ENCODE peak calls at places on chromosomes 5 and 9, in nine cellular contexts. One of them, this sample, is unnamed.

GRCh38 chr5:73596705-73597328 is 29.2 kb upstream of the ARHGEF28 start:
- DNase-seq in Caco-2: no peak
- DNase-seq in AG04449: no peak
- DNase-seq in lung: no peak
- DNase-seq in GM06990: no peak
- DNase-seq in fibroblast of lung: peak
- DNase-seq in pancreas: no peak
- DNase-seq in heart left ventricle: no peak
- DNase-seq in foreskin fibroblast: peak
- DNase-seq in this sample: peak

GRCh38 chr5:133994990-133995333 is 9.8 kb downstream of the VDAC1 start:
- DNase-seq in fibroblast of lung: no peak
- DNase-seq in pancreas: no peak
- DNase-seq in AG04449: no peak
- DNase-seq in GM06990: no peak
- DNase-seq in heart left ventricle: no peak
- DNase-seq in lung: no peak
- DNase-seq in Caco-2: no peak
- DNase-seq in foreskin fibroblast: no peak
- DNase-seq in this sample: no peak

GRCh38 chr9:137237759-137238726 is 3.0 kb upstream of the TUBB4B start:
- DNase-seq in heart left ventricle: no peak
- DNase-seq in lung: no peak
- DNase-seq in AG04449: no peak
- DNase-seq in fibroblast of lung: no peak
- DNase-seq in foreskin fibroblast: no peak
- DNase-seq in Caco-2: no peak
- DNase-seq in pancreas: peak
- DNase-seq in GM06990: no peak
- DNase-seq in this sample: no peak

GRCh38 chr5:131081371-131081770 is 83.7 kb downstream of the HINT1 start:
- DNase-seq in heart left ventricle: no peak
- DNase-seq in fibroblast of lung: peak
- DNase-seq in AG04449: peak
- DNase-seq in foreskin fibroblast: peak
- DNase-seq in lung: no peak
- DNase-seq in GM06990: no peak
- DNase-seq in Caco-2: no peak
- DNase-seq in pancreas: no peak
- DNase-seq in this sample: peak

GRCh38 chr9:69785757-69786156 is 25.9 kb upstream of the PTAR1 start:
- DNase-seq in foreskin fibroblast: peak
- DNase-seq in fibroblast of lung: peak
- DNase-seq in GM06990: no peak
- DNase-seq in pancreas: no peak
- DNase-seq in Caco-2: no peak
- DNase-seq in AG04449: peak
- DNase-seq in lung: no peak
- DNase-seq in heart left ventricle: no peak
- DNase-seq in this sample: peak

GRCh38 chr5:176538505-176538806 is 1.3 kb upstream of the RNF44 start:
- DNase-seq in AG04449: no peak
- DNase-seq in GM06990: no peak
- DNase-seq in lung: no peak
- DNase-seq in fibroblast of lung: no peak
- DNase-seq in pancreas: no peak
- DNase-seq in foreskin fibroblast: peak
- DNase-seq in heart left ventricle: peak
- DNase-seq in Caco-2: no peak
- DNase-seq in this sample: no peak

GRCh38 chr5:180742727-180743126 is 2.9 kb upstream of the OR2Y1 start:
- DNase-seq in foreskin fibroblast: no peak
- DNase-seq in lung: no peak
- DNase-seq in AG04449: no peak
- DNase-seq in GM06990: no peak
- DNase-seq in fibroblast of lung: no peak
- DNase-seq in heart left ventricle: no peak
- DNase-seq in Caco-2: no peak
- DNase-seq in pancreas: no peak
- DNase-seq in this sample: no peak

GRCh38 chr9:14779566-14780022 is 57.1 kb upstream of the CER1 start:
- DNase-seq in fibroblast of lung: peak
- DNase-seq in Caco-2: no peak
- DNase-seq in foreskin fibroblast: peak
- DNase-seq in AG04449: no peak
- DNase-seq in heart left ventricle: no peak
- DNase-seq in GM06990: no peak
- DNase-seq in pancreas: no peak
- DNase-seq in lung: no peak
- DNase-seq in this sample: no peak

GRCh38 chr5:134245692-134246091 is 19.8 kb upstream of the PPP2CA start:
- DNase-seq in GM06990: no peak
- DNase-seq in heart left ventricle: no peak
- DNase-seq in AG04449: no peak
- DNase-seq in pancreas: no peak
- DNase-seq in lung: no peak
- DNase-seq in Caco-2: no peak
- DNase-seq in foreskin fibroblast: no peak
- DNase-seq in fibroblast of lung: no peak
- DNase-seq in this sample: peak

GRCh38 chr5:169650701-169651331 is 13.7 kb downstream of the DOCK2 start:
- DNase-seq in pancreas: no peak
- DNase-seq in foreskin fibroblast: peak
- DNase-seq in fibroblast of lung: peak
- DNase-seq in GM06990: peak
- DNase-seq in lung: no peak
- DNase-seq in Caco-2: no peak
- DNase-seq in heart left ventricle: no peak
- DNase-seq in AG04449: peak
- DNase-seq in this sample: peak

GRCh38 chr5:39079147-39079546 is 4.9 kb upstream of the RICTOR start:
- DNase-seq in GM06990: no peak
- DNase-seq in heart left ventricle: no peak
- DNase-seq in foreskin fibroblast: peak
- DNase-seq in pancreas: no peak
- DNase-seq in AG04449: no peak
- DNase-seq in fibroblast of lung: no peak
- DNase-seq in Caco-2: no peak
- DNase-seq in lung: no peak
- DNase-seq in this sample: no peak

GRCh38 chr5:130652178-130652577 is 512.9 kb downstream of the HINT1 start:
- DNase-seq in GM06990: no peak
- DNase-seq in pancreas: no peak
- DNase-seq in AG04449: peak
- DNase-seq in Caco-2: no peak
- DNase-seq in foreskin fibroblast: peak
- DNase-seq in heart left ventricle: no peak
- DNase-seq in lung: no peak
- DNase-seq in fibroblast of lung: peak
- DNase-seq in this sample: peak

GRCh38 chr9:122097679-122098315 is 4.7 kb upstream of the TTLL11 start:
- DNase-seq in foreskin fibroblast: peak
- DNase-seq in AG04449: no peak
- DNase-seq in GM06990: no peak
- DNase-seq in lung: no peak
- DNase-seq in heart left ventricle: no peak
- DNase-seq in fibroblast of lung: peak
- DNase-seq in pancreas: no peak
- DNase-seq in Caco-2: no peak
- DNase-seq in this sample: no peak

GRCh38 chr9:34218452-34218851 is 39.6 kb downstream of the UBAP1 start:
- DNase-seq in AG04449: peak
- DNase-seq in GM06990: no peak
- DNase-seq in pancreas: no peak
- DNase-seq in lung: no peak
- DNase-seq in heart left ventricle: no peak
- DNase-seq in Caco-2: no peak
- DNase-seq in foreskin fibroblast: no peak
- DNase-seq in fibroblast of lung: no peak
- DNase-seq in this sample: no peak

GRCh38 chr5:153458266-153458665 is 32.2 kb upstream of the GRIA1 start:
- DNase-seq in foreskin fibroblast: no peak
- DNase-seq in fibroblast of lung: no peak
- DNase-seq in heart left ventricle: no peak
- DNase-seq in GM06990: no peak
- DNase-seq in Caco-2: no peak
- DNase-seq in lung: no peak
- DNase-seq in AG04449: no peak
- DNase-seq in pancreas: no peak
- DNase-seq in this sample: no peak

GRCh38 chr9:89591291-89592200 is 13.3 kb upstream of the GADD45G start:
- DNase-seq in AG04449: no peak
- DNase-seq in heart left ventricle: no peak
- DNase-seq in fibroblast of lung: no peak
- DNase-seq in pancreas: no peak
- DNase-seq in lung: peak
- DNase-seq in GM06990: no peak
- DNase-seq in foreskin fibroblast: no peak
- DNase-seq in Caco-2: no peak
- DNase-seq in this sample: no peak

GRCh38 chr9:5442400-5443011 is 4.8 kb upstream of the PLGRKT start:
- DNase-seq in Caco-2: peak
- DNase-seq in pancreas: peak
- DNase-seq in lung: no peak
- DNase-seq in fibroblast of lung: peak
- DNase-seq in AG04449: no peak
- DNase-seq in GM06990: no peak
- DNase-seq in heart left ventricle: no peak
- DNase-seq in foreskin fibroblast: peak
- DNase-seq in this sample: peak

GRCh38 chr5:43192558-43193170 is 639 bp downstream of the NIM1K start:
- DNase-seq in foreskin fibroblast: peak
- DNase-seq in heart left ventricle: peak
- DNase-seq in fibroblast of lung: peak
- DNase-seq in GM06990: peak
- DNase-seq in pancreas: peak
- DNase-seq in AG04449: no peak
- DNase-seq in Caco-2: no peak
- DNase-seq in lung: no peak
- DNase-seq in this sample: peak

GRCh38 chr5:43191740-43192557 is at the start of gene NIM1K:
- DNase-seq in Caco-2: peak
- DNase-seq in fibroblast of lung: peak
- DNase-seq in foreskin fibroblast: peak
- DNase-seq in lung: peak
- DNase-seq in heart left ventricle: peak
- DNase-seq in GM06990: peak
- DNase-seq in pancreas: peak
- DNase-seq in AG04449: no peak
- DNase-seq in this sample: peak

GRCh38 chr5:43193171-43193951 is 1.3 kb downstream of the NIM1K start:
- DNase-seq in heart left ventricle: no peak
- DNase-seq in Caco-2: no peak
- DNase-seq in fibroblast of lung: peak
- DNase-seq in foreskin fibroblast: peak
- DNase-seq in GM06990: no peak
- DNase-seq in AG04449: peak
- DNase-seq in lung: peak
- DNase-seq in pancreas: no peak
- DNase-seq in this sample: peak

GRCh38 chr5:43195670-43196265 is 3.7 kb downstream of the NIM1K start:
- DNase-seq in AG04449: no peak
- DNase-seq in heart left ventricle: no peak
- DNase-seq in fibroblast of lung: no peak
- DNase-seq in Caco-2: no peak
- DNase-seq in GM06990: no peak
- DNase-seq in foreskin fibroblast: no peak
- DNase-seq in pancreas: no peak
- DNase-seq in lung: no peak
- DNase-seq in this sample: no peak

GRCh38 chr5:43193952-43194321 is 1.9 kb downstream of the NIM1K start:
- DNase-seq in foreskin fibroblast: no peak
- DNase-seq in Caco-2: no peak
- DNase-seq in heart left ventricle: no peak
- DNase-seq in pancreas: no peak
- DNase-seq in lung: no peak
- DNase-seq in GM06990: no peak
- DNase-seq in AG04449: no peak
- DNase-seq in fibroblast of lung: no peak
- DNase-seq in this sample: no peak
- H3K4me3 ChIP-seq in foreskin fibroblast: peak
- H3K4me3 ChIP-seq in Caco-2: no peak
- H3K4me3 ChIP-seq in heart left ventricle: peak
- H3K4me3 ChIP-seq in pancreas: no peak
- H3K4me3 ChIP-seq in lung: no peak
- H3K4me3 ChIP-seq in GM06990: no peak
- H3K4me3 ChIP-seq in AG04449: peak
- H3K4me3 ChIP-seq in fibroblast of lung: peak
- H3K4me3 ChIP-seq in this sample: peak

GRCh38 chr5:96922452-96923244 is 13.2 kb upstream of the LNPEP start:
- DNase-seq in GM06990: no peak
- DNase-seq in pancreas: no peak
- DNase-seq in foreskin fibroblast: no peak
- DNase-seq in AG04449: no peak
- DNase-seq in lung: no peak
- DNase-seq in heart left ventricle: no peak
- DNase-seq in fibroblast of lung: no peak
- DNase-seq in Caco-2: no peak
- DNase-seq in this sample: no peak
- H3K4me3 ChIP-seq in GM06990: peak
- H3K4me3 ChIP-seq in pancreas: no peak
- H3K4me3 ChIP-seq in foreskin fibroblast: no peak
- H3K4me3 ChIP-seq in AG04449: no peak
- H3K4me3 ChIP-seq in lung: no peak
- H3K4me3 ChIP-seq in heart left ventricle: no peak
- H3K4me3 ChIP-seq in fibroblast of lung: no peak
- H3K4me3 ChIP-seq in Caco-2: no peak
- H3K4me3 ChIP-seq in this sample: no peak

GRCh38 chr5:139549162-139549894 is 11.8 kb upstream of the UBE2D2 start:
- DNase-seq in AG04449: no peak
- DNase-seq in foreskin fibroblast: no peak
- DNase-seq in fibroblast of lung: no peak
- DNase-seq in heart left ventricle: no peak
- DNase-seq in pancreas: no peak
- DNase-seq in lung: no peak
- DNase-seq in Caco-2: no peak
- DNase-seq in GM06990: no peak
- DNase-seq in this sample: no peak

GRCh38 chr5:139543423-139543991 is 17.6 kb upstream of the UBE2D2 start:
- DNase-seq in pancreas: peak
- DNase-seq in fibroblast of lung: peak
- DNase-seq in heart left ventricle: peak
- DNase-seq in GM06990: peak
- DNase-seq in AG04449: no peak
- DNase-seq in foreskin fibroblast: peak
- DNase-seq in Caco-2: no peak
- DNase-seq in lung: peak
- DNase-seq in this sample: peak
- H3K4me3 ChIP-seq in pancreas: no peak
- H3K4me3 ChIP-seq in fibroblast of lung: no peak
- H3K4me3 ChIP-seq in heart left ventricle: peak
- H3K4me3 ChIP-seq in GM06990: peak
- H3K4me3 ChIP-seq in AG04449: no peak
- H3K4me3 ChIP-seq in foreskin fibroblast: no peak
- H3K4me3 ChIP-seq in Caco-2: no peak
- H3K4me3 ChIP-seq in lung: no peak
- H3K4me3 ChIP-seq in this sample: no peak

DNA sequence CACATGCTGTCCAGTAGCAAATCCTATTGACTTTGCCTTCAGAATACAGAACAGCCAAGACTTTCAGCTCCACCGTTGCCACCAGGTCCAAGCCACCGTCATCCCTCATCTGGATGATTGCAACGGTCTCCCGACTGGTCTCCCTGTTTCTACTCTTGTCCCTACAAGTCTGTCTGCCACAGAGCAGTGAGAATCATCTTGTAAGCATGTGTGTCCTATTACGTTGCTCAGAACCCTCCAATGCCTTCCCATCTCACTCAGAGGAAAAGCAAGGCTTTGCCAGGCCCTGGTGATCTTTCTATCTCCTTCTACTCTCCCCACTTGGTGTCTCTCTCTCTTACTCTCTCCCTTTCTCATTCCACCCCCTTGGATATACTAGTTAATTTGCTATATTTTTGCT is 76.7 kb upstream of the GDNF start:
- DNase-seq in heart left ventricle: no peak
- DNase-seq in Caco-2: no peak
- DNase-seq in fibroblast of lung: no peak
- DNase-seq in lung: no peak
- DNase-seq in AG04449: no peak
- DNase-seq in GM06990: no peak
- DNase-seq in pancreas: no peak
- DNase-seq in foreskin fibroblast: peak
- DNase-seq in this sample: no peak
- H3K4me3 ChIP-seq in heart left ventricle: no peak
- H3K4me3 ChIP-seq in Caco-2: no peak
- H3K4me3 ChIP-seq in fibroblast of lung: no peak
- H3K4me3 ChIP-seq in lung: no peak
- H3K4me3 ChIP-seq in AG04449: no peak
- H3K4me3 ChIP-seq in GM06990: no peak
- H3K4me3 ChIP-seq in pancreas: no peak
- H3K4me3 ChIP-seq in foreskin fibroblast: no peak
- H3K4me3 ChIP-seq in this sample: no peak

This sample was measured in cardiac fibroblast.